ENCODE peak calls at places on chromosomes 5 and 9, in four cellular contexts. Z is K562, Y is GM12878, C is SK-N-SH. S is an unnamed sample. For H3K4me1, the result is how much of the 10 kb centered on the place peaks cover.

GRCh38 chr5:99285606-99286005 is 356.8 kb upstream of the CHD1 start:
- DNase-seq in Z (no peak), Y (no peak), C (no peak), S (no peak)

GRCh38 chr9:33878691-33879366 is 61.9 kb downstream of the UBE2R2 start:
- DNase-seq in Z (no peak), Y (no peak), C (no peak), S (no peak)

GRCh38 chr9:31185831-31186230 is 1198.6 kb upstream of the ACO1 start:
- DNase-seq in Z (no peak), Y (no peak), C (no peak), S (no peak)

GRCh38 chr5:132751444-132751843 is 4.2 kb downstream of the CCNI2 start:
- DNase-seq in Z (no peak), Y (peak), C (no peak), S (no peak)

GRCh38 chr9:2755285-2755684 is 38.0 kb downstream of the KCNV2 start:
- DNase-seq in Z (no peak), Y (no peak), C (no peak), S (no peak)

GRCh38 chr9:9754186-9754585 is 858.6 kb downstream of the PTPRD start:
- DNase-seq in Z (no peak), Y (no peak), C (no peak), S (no peak)

GRCh38 chr5:147404706-147405105 is 105.2 kb downstream of the DPYSL3 start:
- DNase-seq in Z (no peak), Y (peak), C (no peak), S (no peak)

GRCh38 chr9:125949247-125949646 is 202.1 kb downstream of the PBX3 start:
- DNase-seq in Z (no peak), Y (no peak), C (no peak), S (no peak)

GRCh38 chr9:84317563-84317962 is 23.0 kb downstream of the SLC28A3 start:
- DNase-seq in Z (no peak), Y (no peak), C (no peak), S (no peak)

GRCh38 chr9:75188756-75189155 is 100.4 kb downstream of the OSTF1 start:
- DNase-seq in Z (no peak), Y (no peak), C (no peak), S (no peak)

GRCh38 chr5:175325681-175326080 is 118.3 kb downstream of the DRD1 start:
- DNase-seq in Z (no peak), Y (no peak), C (no peak), S (no peak)

GRCh38 chr9:76321185-76321828 is 72.9 kb downstream of the RFK start:
- DNase-seq in Z (no peak), Y (no peak), C (peak), S (no peak)

GRCh38 chr5:169988947-169989346 is 8.7 kb upstream of the INSYN2B start:
- DNase-seq in Z (no peak), Y (no peak), C (no peak), S (no peak)

GRCh38 chr9:25964239-25964638 is 286.0 kb upstream of the TUSC1 start:
- DNase-seq in Z (no peak), Y (no peak), C (peak), S (peak)

GRCh38 chr9:105063665-105064247 is 135.8 kb upstream of the ABCA1 start:
- DNase-seq in Z (no peak), Y (no peak), C (no peak), S (no peak)

GRCh38 chr9:109418827-109419226 is 79.3 kb downstream of the PTPN3 start:
- DNase-seq in Z (no peak), Y (peak), C (no peak), S (no peak)

GRCh38 chr5:142106061-142106460 is 2.5 kb upstream of the NDFIP1 start:
- DNase-seq in Z (no peak), Y (no peak), C (no peak), S (no peak)

GRCh38 chr5:50667653-50668403 is 1.4 kb downstream of the PARP8 start:
- DNase-seq in Z (no peak), Y (peak), C (peak), S (peak)
- TF ChIP-seq POLR2AphosphoS5 in Z (no peak), Y (peak), C (no peak), S (no peak)

DNA sequence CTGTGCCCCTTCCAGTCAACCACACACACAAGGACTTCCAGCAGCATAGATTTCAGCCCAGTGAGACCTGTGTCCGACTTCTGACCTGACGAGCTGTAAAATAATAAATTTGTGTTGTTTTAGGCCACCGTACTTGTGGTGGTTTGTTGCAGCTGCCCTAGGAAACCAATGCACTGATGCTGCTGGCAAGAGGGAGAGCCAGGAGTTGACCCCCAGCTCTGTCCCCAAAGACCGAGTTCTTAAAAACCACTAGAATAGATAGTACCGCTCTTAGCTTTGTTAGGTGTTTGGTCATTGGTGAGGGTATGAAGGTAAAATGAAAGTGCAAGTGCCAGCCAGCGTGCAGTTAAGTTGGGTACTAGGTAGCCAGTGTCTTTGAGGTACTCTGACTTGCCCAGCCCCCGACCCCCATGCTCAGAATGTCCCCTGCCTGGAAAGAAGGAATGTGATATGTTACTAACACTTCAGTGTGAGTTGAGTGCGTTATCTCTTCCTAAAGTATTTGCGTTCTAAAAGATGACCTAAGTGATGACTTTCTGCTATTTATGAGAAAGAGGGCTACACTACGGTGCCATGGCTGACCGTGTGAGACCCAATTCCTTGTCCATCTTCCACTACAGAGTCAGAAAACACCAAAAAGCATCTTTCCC is 185.6 kb downstream of the AOPEP start:
- DNase-seq in Z (no peak), Y (no peak), C (no peak), S (peak)
- H3K4me1 ChIP-seq in Z (under half), Y (under half), C (half or more), S (under half)

DNA sequence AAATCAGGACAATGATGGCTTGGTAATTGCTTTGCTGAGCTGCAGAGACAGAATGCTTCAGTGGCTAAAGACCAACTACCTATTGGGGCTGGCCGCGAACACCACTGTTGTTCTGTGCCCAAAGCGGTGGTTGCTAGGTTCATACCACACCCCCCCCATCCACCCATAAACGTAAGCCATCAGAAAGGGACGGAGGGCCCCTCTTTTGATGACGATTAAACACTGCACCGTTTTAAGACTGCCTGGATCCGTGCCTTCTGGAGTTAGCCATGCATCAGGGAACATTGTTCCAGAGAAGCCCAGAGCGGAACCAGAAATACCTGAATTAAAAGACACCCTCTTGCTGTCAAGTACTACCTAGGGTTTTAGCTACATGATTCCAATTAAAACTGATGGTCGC is 369.1 kb upstream of the DAP start:
- DNase-seq in Z (no peak), Y (no peak), C (no peak), S (no peak)
- TF ChIP-seq TAF1 in Z (no peak), Y (no peak), C (no peak), S (no peak)

GRCh38 chr5:112228672-112229071 is 190.4 kb downstream of the EPB41L4A start:
- DNase-seq in Z (no peak), Y (no peak), C (no peak), S (no peak)
- TF ChIP-seq POLR2AphosphoS5 in Z (no peak), Y (no peak), C (no peak), S (no peak)

GRCh38 chr5:61279725-61280124 is 52.3 kb upstream of the ZSWIM6 start:
- DNase-seq in Z (no peak), Y (no peak), C (no peak), S (no peak)

GRCh38 chr5:61275841-61276240 is 56.2 kb upstream of the ZSWIM6 start:
- DNase-seq in Z (peak), Y (no peak), C (no peak), S (no peak)

GRCh38 chr5:61277781-61278180 is 54.3 kb upstream of the ZSWIM6 start:
- DNase-seq in Z (no peak), Y (no peak), C (no peak), S (no peak)

GRCh38 chr5:61274561-61274960 is 57.5 kb upstream of the ZSWIM6 start:
- DNase-seq in Z (no peak), Y (no peak), C (no peak), S (no peak)

GRCh38 chr5:61277190-61277589 is 54.9 kb upstream of the ZSWIM6 start:
- DNase-seq in Z (no peak), Y (no peak), C (no peak), S (no peak)
- H3K4me1 ChIP-seq in Z (under half), Y (under half), C (under half), S (under half)

GRCh38 chr5:11494340-11494739 is 409.9 kb downstream of the CTNND2 start:
- DNase-seq in Z (no peak), Y (no peak), C (no peak), S (no peak)
- TF ChIP-seq TAF1 in Z (no peak), Y (no peak), C (no peak), S (no peak)

GRCh38 chr5:55535199-55535905 is 588 bp upstream of the PLPP1 start:
- DNase-seq in Z (no peak), Y (no peak), C (no peak), S (no peak)
- TF ChIP-seq POLR2AphosphoS5 in Z (no peak), Y (no peak), C (peak), S (no peak)

S was measured in H1.